ENCODE peak calls at places on chromosomes 2 and 18, in nine cellular contexts. One of them, this sample, is unnamed.

GRCh38 chr2:168596881-168597280 is 140.8 kb downstream of the CERS6 start:
- DNase-seq in transverse colon: no peak
- DNase-seq in HCT116: peak; percentile 44
- DNase-seq in brain microvascular endothelial cell: peak; percentile 14
- DNase-seq in psoas muscle: no peak
- DNase-seq in heart right ventricle: no peak
- DNase-seq in stomach: no peak
- DNase-seq in cardiac muscle cell: no peak
- DNase-seq in neural progenitor cell: no peak
- DNase-seq in this sample: no peak

GRCh38 chr18:11696451-11696850 is 7.4 kb downstream of the GNAL start:
- DNase-seq in transverse colon: no peak
- DNase-seq in HCT116: no peak
- DNase-seq in brain microvascular endothelial cell: no peak
- DNase-seq in psoas muscle: no peak
- DNase-seq in heart right ventricle: no peak
- DNase-seq in stomach: no peak
- DNase-seq in cardiac muscle cell: no peak
- DNase-seq in neural progenitor cell: no peak
- DNase-seq in this sample: no peak

GRCh38 chr2:211652366-211652765 is 886.2 kb downstream of the ERBB4 start:
- DNase-seq in transverse colon: no peak
- DNase-seq in HCT116: no peak
- DNase-seq in brain microvascular endothelial cell: no peak
- DNase-seq in psoas muscle: no peak
- DNase-seq in heart right ventricle: no peak
- DNase-seq in stomach: no peak
- DNase-seq in cardiac muscle cell: no peak
- DNase-seq in neural progenitor cell: no peak
- DNase-seq in this sample: no peak

GRCh38 chr18:69622961-69623360 is 222.3 kb downstream of the DOK6 start:
- DNase-seq in transverse colon: no peak
- DNase-seq in HCT116: no peak
- DNase-seq in brain microvascular endothelial cell: no peak
- DNase-seq in psoas muscle: no peak
- DNase-seq in heart right ventricle: no peak
- DNase-seq in stomach: no peak
- DNase-seq in cardiac muscle cell: no peak
- DNase-seq in neural progenitor cell: no peak
- DNase-seq in this sample: no peak

GRCh38 chr2:118179445-118179844 is 91.2 kb downstream of the INSIG2 start:
- DNase-seq in transverse colon: no peak
- DNase-seq in HCT116: no peak
- DNase-seq in brain microvascular endothelial cell: no peak
- DNase-seq in psoas muscle: no peak
- DNase-seq in heart right ventricle: no peak
- DNase-seq in stomach: no peak
- DNase-seq in cardiac muscle cell: no peak
- DNase-seq in neural progenitor cell: no peak
- DNase-seq in this sample: no peak

GRCh38 chr2:19632327-19633040 is 269.3 kb downstream of the TTC32 start:
- DNase-seq in transverse colon: no peak
- DNase-seq in HCT116: no peak
- DNase-seq in brain microvascular endothelial cell: no peak
- DNase-seq in psoas muscle: peak; percentile 22
- DNase-seq in heart right ventricle: peak; percentile 45
- DNase-seq in stomach: no peak
- DNase-seq in cardiac muscle cell: no peak
- DNase-seq in neural progenitor cell: no peak
- DNase-seq in this sample: no peak

GRCh38 chr2:241867776-241868420 is 1.6 kb upstream of the RTP5 start:
- DNase-seq in transverse colon: no peak
- DNase-seq in HCT116: no peak
- DNase-seq in brain microvascular endothelial cell: no peak
- DNase-seq in psoas muscle: peak; percentile 18
- DNase-seq in heart right ventricle: peak; percentile 21
- DNase-seq in stomach: peak; percentile 44
- DNase-seq in cardiac muscle cell: no peak
- DNase-seq in neural progenitor cell: no peak
- DNase-seq in this sample: no peak

GRCh38 chr2:9708683-9709538 is 78.1 kb upstream of the YWHAQ start:
- DNase-seq in transverse colon: no peak
- DNase-seq in HCT116: no peak
- DNase-seq in brain microvascular endothelial cell: no peak
- DNase-seq in psoas muscle: no peak
- DNase-seq in heart right ventricle: no peak
- DNase-seq in stomach: no peak
- DNase-seq in cardiac muscle cell: no peak
- DNase-seq in neural progenitor cell: no peak
- DNase-seq in this sample: no peak

GRCh38 chr2:116141891-116142474 is 1672.5 kb upstream of the DDX18 start:
- DNase-seq in transverse colon: no peak
- DNase-seq in HCT116: no peak
- DNase-seq in brain microvascular endothelial cell: no peak
- DNase-seq in psoas muscle: no peak
- DNase-seq in heart right ventricle: no peak
- DNase-seq in stomach: no peak
- DNase-seq in cardiac muscle cell: no peak
- DNase-seq in neural progenitor cell: no peak
- DNase-seq in this sample: no peak

GRCh38 chr2:122186761-122187222 is 431.3 kb downstream of the TSN start:
- DNase-seq in transverse colon: no peak
- DNase-seq in HCT116: no peak
- DNase-seq in brain microvascular endothelial cell: no peak
- DNase-seq in psoas muscle: no peak
- DNase-seq in heart right ventricle: no peak
- DNase-seq in stomach: no peak
- DNase-seq in cardiac muscle cell: peak; percentile 58
- DNase-seq in neural progenitor cell: no peak
- DNase-seq in this sample: no peak

GRCh38 chr2:152247337-152247695 is 71.8 kb upstream of the STAM2 start:
- DNase-seq in transverse colon: no peak
- DNase-seq in HCT116: no peak
- DNase-seq in brain microvascular endothelial cell: peak; percentile 17
- DNase-seq in psoas muscle: no peak
- DNase-seq in heart right ventricle: no peak
- DNase-seq in stomach: no peak
- DNase-seq in cardiac muscle cell: no peak
- DNase-seq in neural progenitor cell: no peak
- DNase-seq in this sample: no peak

GRCh38 chr2:200127852-200128251 is 172.5 kb downstream of the MAIP1 start:
- DNase-seq in transverse colon: no peak
- DNase-seq in HCT116: no peak
- DNase-seq in brain microvascular endothelial cell: peak; percentile 67
- DNase-seq in psoas muscle: no peak
- DNase-seq in heart right ventricle: no peak
- DNase-seq in stomach: no peak
- DNase-seq in cardiac muscle cell: no peak
- DNase-seq in neural progenitor cell: no peak
- DNase-seq in this sample: no peak

GRCh38 chr2:215870088-215870490 is 143.3 kb downstream of the MREG start:
- DNase-seq in transverse colon: no peak
- DNase-seq in HCT116: peak; percentile 26
- DNase-seq in brain microvascular endothelial cell: peak; percentile 37
- DNase-seq in psoas muscle: peak; percentile 34
- DNase-seq in heart right ventricle: no peak
- DNase-seq in stomach: no peak
- DNase-seq in cardiac muscle cell: no peak
- DNase-seq in neural progenitor cell: no peak
- DNase-seq in this sample: no peak

GRCh38 chr2:161119483-161119882 is 40.7 kb upstream of the TANK start:
- DNase-seq in transverse colon: no peak
- DNase-seq in HCT116: no peak
- DNase-seq in brain microvascular endothelial cell: no peak
- DNase-seq in psoas muscle: no peak
- DNase-seq in heart right ventricle: no peak
- DNase-seq in stomach: no peak
- DNase-seq in cardiac muscle cell: no peak
- DNase-seq in neural progenitor cell: no peak
- DNase-seq in this sample: no peak

GRCh38 chr2:54897420-54898310 is 152.6 kb downstream of the RTN4 start:
- DNase-seq in transverse colon: no peak
- DNase-seq in HCT116: no peak
- DNase-seq in brain microvascular endothelial cell: no peak
- DNase-seq in psoas muscle: no peak
- DNase-seq in heart right ventricle: no peak
- DNase-seq in stomach: no peak
- DNase-seq in cardiac muscle cell: no peak
- DNase-seq in neural progenitor cell: no peak
- DNase-seq in this sample: no peak
- H3K27ac ChIP-seq in transverse colon: no peak overlapping the region
- H3K27ac ChIP-seq in HCT116: no peak overlapping the region
- H3K27ac ChIP-seq in brain microvascular endothelial cell: no peak overlapping the region
- H3K27ac ChIP-seq in psoas muscle: no peak overlapping the region
- H3K27ac ChIP-seq in heart right ventricle: no peak overlapping the region
- H3K27ac ChIP-seq in stomach: no peak overlapping the region
- H3K27ac ChIP-seq in cardiac muscle cell: no peak overlapping the region
- H3K27ac ChIP-seq in neural progenitor cell: no peak overlapping the region
- H3K27ac ChIP-seq in this sample: no peak overlapping the region

GRCh38 chr2:61658841-61659780 is 121.0 kb upstream of the XPO1 start:
- DNase-seq in transverse colon: no peak
- DNase-seq in HCT116: peak; percentile 60
- DNase-seq in brain microvascular endothelial cell: peak; percentile 53
- DNase-seq in psoas muscle: no peak
- DNase-seq in heart right ventricle: no peak
- DNase-seq in stomach: peak; percentile 31
- DNase-seq in cardiac muscle cell: peak; percentile 71
- DNase-seq in neural progenitor cell: peak; percentile 80
- DNase-seq in this sample: no peak
- TF ChIP-seq CTCF in transverse colon: peak; percentile 50
- TF ChIP-seq CTCF in HCT116: peak; percentile 62
- TF ChIP-seq CTCF in brain microvascular endothelial cell: peak; percentile 69
- TF ChIP-seq CTCF in psoas muscle: peak; percentile 46
- TF ChIP-seq CTCF in heart right ventricle: peak; percentile 20
- TF ChIP-seq CTCF in stomach: peak; percentile 29
- TF ChIP-seq CTCF in cardiac muscle cell: peak; percentile 56
- TF ChIP-seq CTCF in neural progenitor cell: peak; percentile 65
- TF ChIP-seq CTCF in this sample: peak; percentile 52

DNA sequence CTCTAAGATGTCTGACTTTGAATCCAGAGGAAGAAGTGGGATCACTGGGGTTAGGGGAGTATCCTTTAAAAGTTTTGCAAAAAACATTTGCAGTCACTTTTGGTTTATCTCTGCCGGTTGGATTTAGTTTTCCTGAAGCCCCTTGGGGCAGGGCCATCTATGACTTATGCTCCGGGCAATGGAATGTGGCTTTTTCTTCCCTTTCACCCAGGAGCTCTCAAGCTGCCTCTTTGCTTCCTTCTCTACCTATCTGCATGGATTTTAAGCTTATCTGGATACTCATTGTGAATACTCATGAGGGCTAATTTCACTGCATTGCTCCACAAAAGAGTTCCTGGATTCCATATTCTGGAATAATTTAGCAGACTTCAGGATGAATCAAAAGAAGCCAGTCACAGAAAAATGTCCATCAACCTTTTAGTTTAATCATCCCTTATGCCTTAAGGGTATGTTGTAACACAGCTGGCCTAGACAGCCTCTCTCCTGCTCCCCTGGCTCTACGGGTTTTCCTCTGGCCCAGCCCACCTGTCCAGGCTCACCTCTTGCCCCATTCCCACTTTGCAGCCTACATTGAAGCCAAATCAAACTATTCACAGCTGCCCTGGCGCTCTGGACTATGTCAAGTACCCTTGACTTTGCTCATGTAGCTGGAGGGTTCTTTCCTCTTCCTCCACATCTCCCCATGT is 122.8 kb upstream of the RMDN2 start:
- DNase-seq in transverse colon: no peak
- DNase-seq in HCT116: no peak
- DNase-seq in brain microvascular endothelial cell: no peak
- DNase-seq in psoas muscle: no peak
- DNase-seq in heart right ventricle: no peak
- DNase-seq in stomach: no peak
- DNase-seq in cardiac muscle cell: no peak
- DNase-seq in neural progenitor cell: no peak
- DNase-seq in this sample: no peak
- H3K27ac ChIP-seq in transverse colon: peak overlapping the region; percentile 65
- H3K27ac ChIP-seq in HCT116: no peak overlapping the region
- H3K27ac ChIP-seq in brain microvascular endothelial cell: peak overlapping the region; percentile 71
- H3K27ac ChIP-seq in psoas muscle: no peak overlapping the region
- H3K27ac ChIP-seq in heart right ventricle: no peak overlapping the region
- H3K27ac ChIP-seq in stomach: peak overlapping the region; percentile 42
- H3K27ac ChIP-seq in cardiac muscle cell: no peak overlapping the region
- H3K27ac ChIP-seq in neural progenitor cell: no peak overlapping the region
- H3K27ac ChIP-seq in this sample: no peak overlapping the region

GRCh38 chr2:179447426-179447825 is 182.8 kb upstream of the SESTD1 start:
- DNase-seq in transverse colon: no peak
- DNase-seq in HCT116: no peak
- DNase-seq in brain microvascular endothelial cell: no peak
- DNase-seq in psoas muscle: no peak
- DNase-seq in heart right ventricle: no peak
- DNase-seq in stomach: no peak
- DNase-seq in cardiac muscle cell: no peak
- DNase-seq in neural progenitor cell: no peak
- DNase-seq in this sample: no peak

GRCh38 chr2:179449010-179449409 is 184.4 kb upstream of the SESTD1 start:
- DNase-seq in transverse colon: no peak
- DNase-seq in HCT116: no peak
- DNase-seq in brain microvascular endothelial cell: no peak
- DNase-seq in psoas muscle: no peak
- DNase-seq in heart right ventricle: no peak
- DNase-seq in stomach: no peak
- DNase-seq in cardiac muscle cell: no peak
- DNase-seq in neural progenitor cell: no peak
- DNase-seq in this sample: no peak

GRCh38 chr2:179444056-179444455 is 179.4 kb upstream of the SESTD1 start:
- DNase-seq in transverse colon: no peak
- DNase-seq in HCT116: no peak
- DNase-seq in brain microvascular endothelial cell: no peak
- DNase-seq in psoas muscle: no peak
- DNase-seq in heart right ventricle: no peak
- DNase-seq in stomach: no peak
- DNase-seq in cardiac muscle cell: no peak
- DNase-seq in neural progenitor cell: no peak
- DNase-seq in this sample: no peak

GRCh38 chr2:179446475-179447141 is 182.0 kb upstream of the SESTD1 start:
- DNase-seq in transverse colon: no peak
- DNase-seq in HCT116: no peak
- DNase-seq in brain microvascular endothelial cell: no peak
- DNase-seq in psoas muscle: no peak
- DNase-seq in heart right ventricle: no peak
- DNase-seq in stomach: no peak
- DNase-seq in cardiac muscle cell: no peak
- DNase-seq in neural progenitor cell: no peak
- DNase-seq in this sample: no peak

DNA sequence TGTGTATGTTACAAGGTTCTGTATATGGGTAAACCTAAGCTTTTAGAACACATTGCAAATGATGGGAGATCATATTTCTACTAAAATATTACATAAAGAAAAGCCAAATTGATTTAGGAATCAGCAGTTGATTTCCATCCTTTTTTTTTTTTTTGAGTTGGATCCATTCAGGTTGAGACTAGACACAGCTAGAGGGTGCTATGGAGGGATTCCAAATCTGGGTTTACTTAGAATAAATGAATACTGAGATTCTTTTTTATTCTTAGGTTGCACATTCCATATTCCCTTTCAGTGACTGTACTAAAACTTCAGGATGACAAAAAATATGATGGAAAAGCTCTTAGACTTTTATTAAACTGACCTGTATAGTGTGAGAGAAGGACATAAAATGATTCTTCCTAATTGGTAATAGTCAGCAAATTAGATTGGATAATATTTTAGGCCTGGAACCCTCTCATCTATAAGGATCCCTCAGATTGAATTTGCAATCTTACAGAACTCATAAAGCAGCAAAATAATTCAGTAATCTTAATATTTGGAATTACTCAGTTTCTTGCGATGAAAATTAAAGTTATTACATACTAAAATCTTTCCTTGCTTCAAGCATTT is 183.3 kb upstream of the SESTD1 start:
- DNase-seq in transverse colon: no peak
- DNase-seq in HCT116: no peak
- DNase-seq in brain microvascular endothelial cell: no peak
- DNase-seq in psoas muscle: no peak
- DNase-seq in heart right ventricle: no peak
- DNase-seq in stomach: no peak
- DNase-seq in cardiac muscle cell: no peak
- DNase-seq in neural progenitor cell: no peak
- DNase-seq in this sample: no peak
- TF ChIP-seq CTCF in transverse colon: no peak
- TF ChIP-seq CTCF in HCT116: peak; percentile 20
- TF ChIP-seq CTCF in brain microvascular endothelial cell: peak; percentile 32
- TF ChIP-seq CTCF in psoas muscle: no peak
- TF ChIP-seq CTCF in heart right ventricle: no peak
- TF ChIP-seq CTCF in stomach: no peak
- TF ChIP-seq CTCF in cardiac muscle cell: no peak
- TF ChIP-seq CTCF in neural progenitor cell: peak; percentile 33
- TF ChIP-seq CTCF in this sample: no peak

This sample was measured in CD4-positive, alpha-beta T cell.